ENCODE peak calls at places on chromosomes 13 and 19, in seven cellular contexts. T is K562, M is esophagus squamous epithelium, J is suprapubic skin, C is IMR-90, N is body of pancreas, D is Peyer's patch. O is an unnamed sample. For H3K36me3, the result is how much of the 10 kb centered on the place peaks cover.

GRCh38 chr19:38071647-38072046 is 152.4 kb downstream of the DPF1 start:
- DNase-seq in T (no peak), M (no peak), J (no peak), C (no peak), N (no peak), D (no peak), O (no peak)

GRCh38 chr19:13169769-13170168 is 19.6 kb downstream of the IER2 start:
- DNase-seq in T (peak), M (no peak), J (no peak), C (peak), N (peak), D (peak), O (no peak)

GRCh38 chr19:10797078-10797477 is 38.9 kb downstream of the TMED1 start:
- DNase-seq in T (no peak), M (no peak), J (no peak), C (no peak), N (no peak), D (no peak), O (no peak)

GRCh38 chr19:53308339-53308811 is 25.2 kb upstream of the ZNF845 start:
- DNase-seq in T (peak), M (no peak), J (no peak), C (no peak), N (peak), D (no peak), O (no peak)

GRCh38 chr19:38190061-38190460 is 34.0 kb downstream of the DPF1 start:
- DNase-seq in T (peak), M (no peak), J (no peak), C (no peak), N (no peak), D (no peak), O (no peak)

GRCh38 chr13:113974304-113975281 is 717 bp upstream of the C13orf46 start:
- DNase-seq in T (no peak), M (no peak), J (no peak), C (no peak), N (no peak), D (peak), O (peak)

GRCh38 chr19:51810228-51810627 is 15.3 kb downstream of the FPR3 start:
- DNase-seq in T (no peak), M (no peak), J (no peak), C (no peak), N (no peak), D (no peak), O (no peak)

GRCh38 chr13:24870380-24870760 is 106.4 kb downstream of the RNF17 start:
- DNase-seq in T (no peak), M (no peak), J (no peak), C (no peak), N (no peak), D (no peak), O (no peak)

GRCh38 chr13:20161951-20162300 is 1.1 kb upstream of the GJA3 start:
- DNase-seq in T (no peak), M (no peak), J (no peak), C (no peak), N (no peak), D (no peak), O (no peak)

GRCh38 chr19:18173572-18174294 is at the start of gene IFI30:
- DNase-seq in T (peak), M (peak), J (no peak), C (no peak), N (peak), D (peak), O (peak)

GRCh38 chr19:18332917-18333530 is 7.4 kb upstream of the PGPEP1 start:
- DNase-seq in T (no peak), M (no peak), J (no peak), C (no peak), N (no peak), D (no peak), O (no peak)

GRCh38 chr13:53357582-53357981 is 329.0 kb downstream of the OLFM4 start:
- DNase-seq in T (no peak), M (no peak), J (no peak), C (no peak), N (no peak), D (no peak), O (no peak)

DNA sequence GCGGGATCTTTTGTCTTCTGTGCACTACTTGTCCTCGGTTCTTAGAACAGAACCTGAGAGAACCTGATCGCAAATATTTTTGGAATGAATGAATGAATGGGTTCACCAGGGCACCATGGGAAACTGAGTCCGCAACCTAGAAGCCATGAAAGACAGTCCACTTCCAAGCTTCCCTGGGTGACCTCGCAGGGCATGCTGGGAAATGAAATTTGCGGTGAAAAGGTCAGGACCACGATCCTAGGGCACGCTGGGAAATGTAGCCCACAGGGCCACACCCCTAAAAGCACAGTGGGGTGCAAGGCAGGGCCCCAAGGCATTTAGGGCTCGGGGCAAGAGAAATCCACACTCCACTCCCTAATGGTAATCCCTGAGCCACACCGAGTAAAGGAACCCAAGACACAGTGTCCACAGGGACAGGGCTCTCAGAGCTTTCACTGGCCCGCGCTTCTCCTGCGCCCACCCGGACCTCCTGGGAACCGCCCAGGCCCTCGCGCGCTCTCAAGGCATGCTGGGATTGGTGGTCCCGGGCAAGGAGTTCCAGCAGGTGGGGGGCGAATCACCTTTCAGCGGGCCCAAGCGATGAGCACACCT is 1.1 kb upstream of the PPP1R12C start:
- DNase-seq in T (peak), M (no peak), J (no peak), C (no peak), N (peak), D (no peak), O (peak)
- TF ChIP-seq POLR2A in T (peak), M (no peak), J (no peak), C (no peak), N (no peak), D (no peak), O (no peak)

DNA sequence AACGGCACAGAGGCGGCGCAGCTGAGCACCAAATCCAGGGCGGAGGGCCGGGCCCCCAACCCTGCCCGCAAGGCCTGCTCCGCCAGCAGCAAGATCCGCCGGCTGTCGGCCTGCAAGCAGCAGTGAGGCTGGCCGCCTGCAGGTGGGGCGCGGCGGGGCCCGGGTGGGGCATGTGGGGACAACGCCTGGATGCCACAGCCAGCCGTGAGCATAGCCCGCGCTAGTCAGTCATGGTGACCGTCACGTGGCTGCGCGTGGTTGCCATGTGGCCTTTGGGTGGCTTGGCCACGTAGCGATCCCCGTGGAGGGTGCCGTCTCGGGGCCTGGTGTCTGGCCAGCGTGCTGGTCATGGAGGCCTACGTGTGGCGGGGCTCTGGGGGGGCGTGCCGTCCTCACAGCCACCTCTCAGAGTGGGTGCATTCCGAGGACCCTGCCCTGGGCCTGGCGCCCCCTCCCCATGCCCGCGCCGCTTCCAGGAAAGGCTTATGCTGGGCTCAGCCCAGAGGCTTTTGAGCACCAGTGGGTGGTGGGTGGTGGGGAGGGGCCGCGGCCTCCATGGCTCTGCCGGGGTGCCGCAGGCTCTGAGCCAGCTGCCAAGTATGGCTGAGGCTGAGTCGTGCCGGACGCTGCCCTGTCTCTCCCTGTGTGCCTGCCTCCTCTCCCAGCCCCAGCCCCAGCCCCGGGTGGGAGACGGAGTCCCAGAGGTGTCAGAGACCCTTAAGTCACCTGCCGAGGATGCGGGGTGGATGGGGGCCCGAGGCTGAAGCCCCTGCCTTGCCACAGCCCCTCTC is 11.1 kb downstream of the CBARP start:
- DNase-seq in T (no peak), M (no peak), J (no peak), C (no peak), N (no peak), D (no peak), O (no peak)
- H3K36me3 ChIP-seq in T (half or more), M (under half), J (half or more), C (half or more), N (under half), D (half or more), O (under half)

DNA sequence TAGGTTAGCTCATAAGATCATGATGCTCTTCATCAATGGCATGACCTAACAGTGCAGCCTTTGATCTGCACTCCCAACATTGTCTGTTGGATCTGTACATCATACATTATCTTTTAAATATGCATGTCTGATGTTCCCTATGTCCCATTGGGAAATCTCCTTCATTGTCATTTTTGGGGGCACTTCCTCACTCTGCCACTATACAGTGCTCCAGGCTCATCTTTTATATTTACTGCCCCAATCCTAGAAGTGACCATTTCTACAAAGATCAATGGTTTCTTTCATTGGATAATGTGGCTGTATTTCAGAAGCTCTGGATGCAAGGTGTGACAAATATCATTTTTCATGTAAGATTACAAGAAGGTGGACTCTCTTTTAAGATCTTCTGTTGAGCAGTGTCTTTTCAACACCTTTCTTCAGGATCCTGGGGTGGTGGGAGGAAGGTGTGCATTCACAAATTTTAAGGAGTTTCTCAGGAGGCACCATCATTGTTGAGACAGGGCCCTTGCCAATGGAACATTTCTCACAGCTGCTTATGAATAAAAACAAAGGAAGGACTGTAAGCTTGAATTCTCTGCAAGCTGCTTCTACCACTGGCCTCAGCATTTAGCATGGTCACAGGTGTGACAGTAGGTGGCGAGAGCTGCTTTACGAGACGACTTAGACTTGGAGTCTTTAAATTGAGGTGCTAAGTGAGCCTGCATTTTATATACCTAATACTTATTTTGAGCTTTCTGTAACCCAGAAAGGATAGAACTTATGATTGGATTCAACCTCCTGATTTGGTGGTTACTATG is 403.0 kb downstream of the LMO7 start:
- DNase-seq in T (no peak), M (no peak), J (no peak), C (no peak), N (no peak), D (no peak), O (no peak)
- TF ChIP-seq CTCF in T (no peak), M (no peak), J (no peak), C (no peak), N (no peak), D (no peak), O (no peak)

DNA sequence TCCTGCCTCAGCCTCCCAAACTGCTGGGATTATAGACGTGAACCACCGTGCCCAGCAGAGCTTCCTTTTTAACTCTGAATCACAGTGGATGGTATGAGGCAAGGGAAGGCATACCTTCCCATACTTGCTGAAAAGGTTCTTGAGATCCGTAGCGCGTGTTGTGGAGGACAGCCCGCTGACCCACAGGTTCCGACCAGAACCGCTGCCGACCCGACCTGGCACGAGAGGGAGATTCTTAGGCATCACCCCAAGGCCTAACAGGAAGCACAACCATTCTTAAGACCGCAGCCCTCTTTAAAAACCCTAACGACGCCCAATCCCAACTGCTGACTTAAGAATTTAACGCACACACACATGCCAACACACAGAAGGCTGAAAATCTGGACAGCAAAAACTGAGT is 12.7 kb downstream of the SAFB2 start:
- DNase-seq in T (no peak), M (no peak), J (no peak), C (no peak), N (no peak), D (no peak), O (no peak)
- TF ChIP-seq POLR2A in T (no peak), M (no peak), J (no peak), C (no peak), N (no peak), D (no peak), O (no peak)

GRCh38 chr13:43309301-43309700 is 285.9 kb downstream of the DNAJC15 start:
- DNase-seq in T (no peak), M (no peak), J (no peak), C (peak), N (no peak), D (no peak), O (no peak)
- H3K36me3 ChIP-seq in T (under half), M (under half), J (under half), C (under half), N (under half), D (under half), O (under half)

DNA sequence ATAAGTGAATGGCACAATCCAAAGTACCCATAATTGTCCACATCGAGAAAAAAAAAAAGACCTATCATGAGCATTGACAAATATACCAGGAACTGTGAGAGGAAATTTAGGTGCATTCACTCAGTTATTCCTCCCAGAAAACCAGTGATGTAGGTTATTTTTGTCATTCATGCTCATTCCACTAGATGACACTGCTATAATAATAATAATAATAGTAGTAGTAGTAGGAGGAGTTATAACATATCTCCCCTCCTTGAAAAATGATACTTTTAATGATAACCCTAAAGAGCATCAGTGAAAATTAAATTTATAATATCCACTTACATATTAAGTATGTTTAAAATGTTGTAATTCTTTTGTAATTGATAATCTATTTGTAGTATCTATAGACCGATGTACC is 463.9 kb upstream of the MIR17HG start:
- DNase-seq in T (no peak), M (no peak), J (no peak), C (no peak), N (no peak), D (no peak), O (no peak)
- TF ChIP-seq CTCF in T (no peak), M (no peak), J (no peak), C (no peak), N (no peak), D (no peak), O (no peak)